ENCODE peak calls at places on chromosomes 11 and 22, in nine cellular contexts. H is astrocyte, R is fibroblast of lung, D is RWPE1, I is AG04450, O is ovary, B is mammary epithelial cell, Q is body of pancreas, F is transverse colon. L is an unnamed sample.

GRCh38 chr11:116376547-116376946 is 396.2 kb downstream of the BUD13 start:
- DNase-seq in H (no peak), R (no peak), D (no peak), I (no peak), O (no peak), B (no peak), Q (no peak), F (no peak), L (no peak)

GRCh38 chr11:45457649-45458048 is 171.5 kb upstream of the SYT13 start:
- DNase-seq in H (peak; percentile 51), R (peak; percentile 59), D (peak; percentile 30), I (peak; percentile 33), O (no peak), B (peak; percentile 77), Q (no peak), F (no peak), L (peak; percentile 18)

GRCh38 chr11:8329961-8330361 is 66.3 kb upstream of the LMO1 start:
- DNase-seq in H (no peak), R (no peak), D (no peak), I (no peak), O (no peak), B (no peak), Q (no peak), F (no peak), L (no peak)

GRCh38 chr11:86064236-86064803 is 4.6 kb downstream of the PICALM start:
- DNase-seq in H (peak; percentile 36), R (peak; percentile 49), D (no peak), I (no peak), O (no peak), B (peak; percentile 55), Q (no peak), F (no peak), L (peak; percentile 68)

GRCh38 chr11:74319139-74319538 is 7.7 kb upstream of the P4HA3 start:
- DNase-seq in H (peak; percentile 92), R (peak; percentile 94), D (peak; percentile 59), I (no peak), O (no peak), B (peak; percentile 90), Q (no peak), F (no peak), L (peak; percentile 90)

GRCh38 chr11:87361891-87362290 is 324.2 kb downstream of the TMEM135 start:
- DNase-seq in H (no peak), R (no peak), D (no peak), I (no peak), O (no peak), B (no peak), Q (no peak), F (no peak), L (no peak)

GRCh38 chr11:110928373-110928772 is 216.1 kb upstream of the ARHGAP20 start:
- DNase-seq in H (no peak), R (no peak), D (no peak), I (no peak), O (no peak), B (no peak), Q (no peak), F (no peak), L (no peak)

GRCh38 chr11:111406091-111406490 is 27.0 kb upstream of the POU2AF1 start:
- DNase-seq in H (no peak), R (no peak), D (no peak), I (no peak), O (no peak), B (no peak), Q (no peak), F (no peak), L (no peak)

GRCh38 chr11:77959434-77959833 is 35.0 kb downstream of the INTS4 start:
- DNase-seq in H (peak; percentile 80), R (peak; percentile 80), D (no peak), I (no peak), O (no peak), B (no peak), Q (no peak), F (no peak), L (peak; percentile 20)

GRCh38 chr11:22510010-22510409 is 115.6 kb downstream of the FANCF start:
- DNase-seq in H (no peak), R (no peak), D (no peak), I (no peak), O (no peak), B (no peak), Q (no peak), F (no peak), L (peak; percentile 41)

GRCh38 chr11:129620705-129621104 is 194.9 kb upstream of the TMEM45B start:
- DNase-seq in H (peak; percentile 54), R (peak; percentile 57), D (peak; percentile 57), I (no peak), O (no peak), B (peak; percentile 78), Q (no peak), F (no peak), L (peak; percentile 92)

GRCh38 chr11:129614256-129614944 is 201.2 kb upstream of the TMEM45B start:
- DNase-seq in H (no peak), R (no peak), D (no peak), I (no peak), O (no peak), B (no peak), Q (no peak), F (no peak), L (no peak)

GRCh38 chr11:129613076-129613475 is 202.6 kb upstream of the TMEM45B start:
- DNase-seq in H (peak; percentile 20), R (peak; percentile 33), D (no peak), I (no peak), O (no peak), B (no peak), Q (no peak), F (no peak), L (peak; percentile 29)

DNA sequence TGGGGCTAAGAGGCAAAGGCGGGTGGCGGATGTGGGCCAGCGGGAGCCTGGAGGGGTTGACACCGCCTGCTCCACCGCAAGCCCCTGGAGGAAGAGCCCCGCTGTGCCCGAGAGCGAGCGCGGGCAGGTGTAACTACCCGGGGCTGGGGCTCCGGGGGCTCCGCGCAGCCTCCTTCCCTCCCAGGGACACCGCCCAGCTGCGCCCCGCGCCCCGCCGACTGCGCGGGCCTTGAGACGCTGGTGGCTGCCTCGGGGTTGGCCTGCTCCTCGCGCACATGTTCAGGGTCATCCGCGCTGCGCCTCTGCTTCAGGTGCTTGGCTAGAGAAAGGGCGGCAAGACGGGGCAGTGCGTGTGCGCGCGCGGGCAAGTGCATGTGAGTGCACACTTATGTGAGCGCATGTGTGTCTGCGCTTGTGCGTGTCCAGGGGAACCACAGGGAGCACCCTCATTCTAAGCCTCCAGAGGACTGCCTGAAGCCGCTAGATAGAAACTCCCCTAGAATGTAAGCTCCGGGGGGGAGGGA is 197.5 kb upstream of the TMEM45B start:
- DNase-seq in H (no peak), R (no peak), D (no peak), I (no peak), O (no peak), B (no peak), Q (no peak), F (no peak), L (no peak)
- TF ChIP-seq CTCF in H (no peak), R (no peak), D (no peak), I (no peak), O (no peak), B (no peak), Q (no peak), F (no peak), L (no peak)

GRCh38 chr22:17342361-17342760 is 26.9 kb upstream of the CECR2 start:
- DNase-seq in H (no peak), R (no peak), D (no peak), I (no peak), O (no peak), B (no peak), Q (no peak), F (no peak), L (no peak)

GRCh38 chr22:17346578-17346977 is 22.7 kb upstream of the CECR2 start:
- DNase-seq in H (no peak), R (no peak), D (no peak), I (no peak), O (no peak), B (no peak), Q (no peak), F (no peak), L (no peak)

GRCh38 chr22:17339095-17339693 is 30.1 kb upstream of the CECR2 start:
- DNase-seq in H (no peak), R (no peak), D (peak; percentile 11), I (no peak), O (no peak), B (peak; percentile 11), Q (no peak), F (no peak), L (peak; percentile 45)

GRCh38 chr22:17347724-17348123 is 21.5 kb upstream of the CECR2 start:
- DNase-seq in H (no peak), R (no peak), D (no peak), I (no peak), O (no peak), B (no peak), Q (no peak), F (no peak), L (no peak)

DNA sequence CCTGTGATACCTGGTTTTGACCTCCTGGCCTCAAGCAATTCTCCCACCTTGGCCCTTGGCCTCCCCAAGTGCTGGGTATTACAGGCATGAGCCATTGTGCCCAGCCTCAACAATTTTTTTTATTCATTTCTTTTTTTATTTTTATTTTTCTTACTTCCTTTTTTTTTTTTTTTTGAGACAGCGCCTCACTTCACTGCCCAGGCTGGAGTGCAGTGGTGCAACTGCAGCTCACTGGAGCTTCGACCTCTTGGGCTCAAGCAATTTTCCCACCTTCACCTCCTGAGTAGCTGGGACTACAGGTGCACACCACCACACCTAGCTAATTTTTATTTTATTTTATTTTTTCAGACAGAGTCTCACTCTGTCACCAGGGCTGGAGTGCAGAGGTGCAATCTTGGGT is 25.5 kb upstream of the CECR2 start:
- DNase-seq in H (no peak), R (no peak), D (no peak), I (no peak), O (no peak), B (no peak), Q (no peak), F (no peak), L (no peak)
- TF ChIP-seq CTCF in H (no peak), R (no peak), D (no peak), I (no peak), O (no peak), B (no peak), Q (no peak), F (no peak), L (no peak)

DNA sequence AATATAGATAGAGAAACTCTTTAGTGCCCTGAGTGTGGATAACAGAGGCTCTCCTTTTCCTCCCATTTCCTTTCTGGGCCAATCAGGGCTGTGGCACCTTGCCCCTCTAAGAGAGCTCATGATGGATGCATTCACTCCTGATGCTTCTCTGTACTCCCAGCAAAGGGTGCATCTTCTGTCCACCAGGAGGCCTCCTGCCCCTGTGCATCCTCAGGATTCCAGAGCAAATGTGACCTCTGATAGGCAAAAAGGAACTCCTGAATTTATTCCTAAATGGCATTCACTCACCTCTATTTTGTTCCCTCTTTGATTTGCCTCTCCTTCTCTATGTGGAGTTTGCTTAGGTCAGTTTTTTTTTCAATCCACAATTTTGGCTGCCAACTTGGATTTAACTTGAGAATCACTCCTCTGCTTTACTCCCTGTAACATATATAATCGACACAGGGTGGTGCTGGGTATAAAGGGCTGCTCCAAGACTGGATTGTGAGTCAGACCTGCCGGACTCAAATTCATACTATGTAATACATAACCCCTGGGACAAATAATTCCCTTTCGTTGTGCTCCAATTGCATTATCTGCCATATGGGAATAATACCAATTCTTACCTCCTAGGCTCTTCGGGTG is 1.1 kb upstream of the MRGPRX4 start:
- DNase-seq in H (no peak), R (peak; percentile 6), D (peak; percentile 25), I (no peak), O (no peak), B (peak; percentile 35), Q (no peak), F (no peak), L (peak; percentile 35)
- TF ChIP-seq CTCF in H (no peak), R (peak; percentile 44), D (peak; percentile 66), I (peak; percentile 55), O (no peak), B (peak; percentile 78), Q (no peak), F (peak; percentile 29), L (peak; percentile 65)

GRCh38 chr11:114909866-114910265 is 231.5 kb downstream of the NXPE2 start:
- DNase-seq in H (no peak), R (no peak), D (no peak), I (no peak), O (no peak), B (no peak), Q (no peak), F (no peak), L (no peak)
- TF ChIP-seq CTCF in H (no peak), R (no peak), D (no peak), I (no peak), O (no peak), B (no peak), Q (no peak), F (no peak), L (no peak)

L was measured in epithelial cell of esophagus.